ENCODE peak calls at places on chromosomes 13 and 19, in four cellular contexts. I, S, C and M are unnamed samples.

GRCh38 chr19:48053856-48054255 is 10.0 kb upstream of the CABP5 start:
- DNase-seq in I (no peak), C (no peak), S (no peak), M (no peak)

GRCh38 chr13:23743269-23743668 is 145.9 kb downstream of the MIPEP start:
- DNase-seq in C (no peak), S (no peak), I (no peak), M (no peak)

GRCh38 chr13:42875448-42876269 is 94.3 kb downstream of the FAM216B start:
- DNase-seq in I (no peak), S (no peak), C (peak), M (no peak)

GRCh38 chr13:110628477-110628793 is 13.1 kb downstream of the NAXD start:
- DNase-seq in S (no peak), C (peak), I (no peak), M (no peak)

GRCh38 chr13:48534911-48535501 is 2.1 kb upstream of the RCBTB2 start:
- DNase-seq in C (no peak), I (no peak), S (no peak), M (no peak)

GRCh38 chr19:49856574-49857021 is 5.6 kb downstream of the PTOV1 start:
- DNase-seq in C (no peak), I (no peak), S (no peak), M (no peak)

GRCh38 chr19:5219551-5220304 is 120.9 kb downstream of the PTPRS start:
- DNase-seq in I (no peak), C (no peak), S (no peak), M (no peak)

GRCh38 chr19:10408511-10409291 is 5.4 kb upstream of the CDC37 start:
- DNase-seq in I (no peak), C (no peak), S (peak), M (no peak)

GRCh38 chr19:38729653-38730469 is 14.4 kb downstream of the CAPN12 start:
- DNase-seq in S (peak), I (peak), C (peak), M (peak)

GRCh38 chr19:43438291-43439162 is 23.8 kb downstream of the TEX101 start:
- DNase-seq in C (peak), S (no peak), I (no peak), M (no peak)

GRCh38 chr13:111873676-111874178 is 193.2 kb upstream of the SOX1 start:
- DNase-seq in I (no peak), S (no peak), C (no peak), M (no peak)

GRCh38 chr19:4066682-4067395 is at the start of gene ZBTB7A:
- DNase-seq in I (no peak), S (peak), C (peak), M (peak)

GRCh38 chr19:56838930-56839664 is 1.4 kb downstream of the PEG3 start:
- DNase-seq in S (no peak), I (no peak), C (peak), M (no peak)

GRCh38 chr19:39603825-39604224 is 1.5 kb downstream of the LGALS13 start:
- DNase-seq in I (no peak), S (no peak), C (no peak), M (no peak)

GRCh38 chr19:5150902-5151741 is 182.2 kb downstream of the KDM4B start:
- DNase-seq in I (no peak), C (no peak), S (no peak), M (no peak)

GRCh38 chr19:35240322-35240721 is 8.5 kb upstream of the LSR start:
- DNase-seq in C (no peak), I (no peak), S (no peak), M (peak)